ENCODE peak calls at places on chromosomes 13 and 19, in ten cellular contexts. One of them, this sample, is unnamed.
A peak's percentile ranks its signal among the peaks of the same experiment; 100 is the strongest.

GRCh38 chr13:57557979-57558529 is 73.5 kb upstream of the PCDH17 start:
- DNase-seq in type B pancreatic cell: no peak
- DNase-seq in NB4: peak; percentile 35
- DNase-seq in cardiac muscle cell: peak; percentile 0
- DNase-seq in mesothelial cell of epicardium: no peak
- DNase-seq in glutamatergic neuron: no peak
- DNase-seq in cardiac fibroblast: no peak
- DNase-seq in neural crest cell: no peak
- DNase-seq in colonic mucosa: no peak
- DNase-seq in tibial artery: no peak
- DNase-seq in this sample: no peak

GRCh38 chr13:98216135-98216565 is 39.1 kb upstream of the RNF113B start:
- DNase-seq in type B pancreatic cell: no peak
- DNase-seq in NB4: no peak
- DNase-seq in cardiac muscle cell: peak; percentile 24
- DNase-seq in mesothelial cell of epicardium: no peak
- DNase-seq in glutamatergic neuron: no peak
- DNase-seq in cardiac fibroblast: peak; percentile 34
- DNase-seq in neural crest cell: no peak
- DNase-seq in colonic mucosa: no peak
- DNase-seq in tibial artery: peak; percentile 32
- DNase-seq in this sample: no peak

GRCh38 chr13:95643471-95643813 is 1.1 kb downstream of the DZIP1 start:
- DNase-seq in type B pancreatic cell: no peak
- DNase-seq in NB4: no peak
- DNase-seq in cardiac muscle cell: peak; percentile 49
- DNase-seq in mesothelial cell of epicardium: no peak
- DNase-seq in glutamatergic neuron: no peak
- DNase-seq in cardiac fibroblast: peak; percentile 47
- DNase-seq in neural crest cell: no peak
- DNase-seq in colonic mucosa: no peak
- DNase-seq in tibial artery: no peak
- DNase-seq in this sample: no peak

GRCh38 chr13:29991343-29991742 is 140.9 kb upstream of the UBL3 start:
- DNase-seq in type B pancreatic cell: no peak
- DNase-seq in NB4: no peak
- DNase-seq in cardiac muscle cell: peak; percentile 62
- DNase-seq in mesothelial cell of epicardium: no peak
- DNase-seq in glutamatergic neuron: no peak
- DNase-seq in cardiac fibroblast: peak; percentile 53
- DNase-seq in neural crest cell: no peak
- DNase-seq in colonic mucosa: no peak
- DNase-seq in tibial artery: no peak
- DNase-seq in this sample: no peak

GRCh38 chr13:109867766-109868165 is 81.4 kb upstream of the IRS2 start:
- DNase-seq in type B pancreatic cell: no peak
- DNase-seq in NB4: no peak
- DNase-seq in cardiac muscle cell: peak; percentile 23
- DNase-seq in mesothelial cell of epicardium: no peak
- DNase-seq in glutamatergic neuron: no peak
- DNase-seq in cardiac fibroblast: no peak
- DNase-seq in neural crest cell: no peak
- DNase-seq in colonic mucosa: no peak
- DNase-seq in tibial artery: no peak
- DNase-seq in this sample: no peak

GRCh38 chr13:39676315-39676876 is 20.9 kb downstream of the COG6 start:
- DNase-seq in type B pancreatic cell: no peak
- DNase-seq in NB4: peak; percentile 66
- DNase-seq in cardiac muscle cell: peak; percentile 74
- DNase-seq in mesothelial cell of epicardium: no peak
- DNase-seq in glutamatergic neuron: no peak
- DNase-seq in cardiac fibroblast: peak; percentile 72
- DNase-seq in neural crest cell: no peak
- DNase-seq in colonic mucosa: no peak
- DNase-seq in tibial artery: no peak
- DNase-seq in this sample: peak; percentile 5

GRCh38 chr13:93147293-93147645 is 79.3 kb upstream of the GPC6 start:
- DNase-seq in type B pancreatic cell: no peak
- DNase-seq in NB4: no peak
- DNase-seq in cardiac muscle cell: no peak
- DNase-seq in mesothelial cell of epicardium: no peak
- DNase-seq in glutamatergic neuron: no peak
- DNase-seq in cardiac fibroblast: peak; percentile 22
- DNase-seq in neural crest cell: no peak
- DNase-seq in colonic mucosa: no peak
- DNase-seq in tibial artery: no peak
- DNase-seq in this sample: no peak

GRCh38 chr13:88908896-88909535 is 1237.8 kb downstream of the SLITRK5 start:
- DNase-seq in type B pancreatic cell: no peak
- DNase-seq in NB4: no peak
- DNase-seq in cardiac muscle cell: no peak
- DNase-seq in mesothelial cell of epicardium: no peak
- DNase-seq in glutamatergic neuron: no peak
- DNase-seq in cardiac fibroblast: no peak
- DNase-seq in neural crest cell: no peak
- DNase-seq in colonic mucosa: no peak
- DNase-seq in tibial artery: no peak
- DNase-seq in this sample: no peak

GRCh38 chr19:16496613-16496983 is 404 bp downstream of the C19orf44 start:
- DNase-seq in type B pancreatic cell: no peak
- DNase-seq in NB4: no peak
- DNase-seq in cardiac muscle cell: peak; percentile 59
- DNase-seq in mesothelial cell of epicardium: no peak
- DNase-seq in glutamatergic neuron: no peak
- DNase-seq in cardiac fibroblast: peak; percentile 55
- DNase-seq in neural crest cell: no peak
- DNase-seq in colonic mucosa: peak; percentile 31
- DNase-seq in tibial artery: peak; percentile 49
- DNase-seq in this sample: no peak

GRCh38 chr13:58620171-58620570 is 988.6 kb downstream of the PCDH17 start:
- DNase-seq in type B pancreatic cell: no peak
- DNase-seq in NB4: no peak
- DNase-seq in cardiac muscle cell: no peak
- DNase-seq in mesothelial cell of epicardium: no peak
- DNase-seq in glutamatergic neuron: no peak
- DNase-seq in cardiac fibroblast: no peak
- DNase-seq in neural crest cell: no peak
- DNase-seq in colonic mucosa: no peak
- DNase-seq in tibial artery: no peak
- DNase-seq in this sample: no peak

GRCh38 chr13:67238277-67238859 is 8.2 kb upstream of the PCDH9 start:
- DNase-seq in type B pancreatic cell: no peak
- DNase-seq in NB4: peak; percentile 37
- DNase-seq in cardiac muscle cell: peak; percentile 55
- DNase-seq in mesothelial cell of epicardium: no peak
- DNase-seq in glutamatergic neuron: no peak
- DNase-seq in cardiac fibroblast: peak; percentile 61
- DNase-seq in neural crest cell: no peak
- DNase-seq in colonic mucosa: no peak
- DNase-seq in tibial artery: no peak
- DNase-seq in this sample: peak; percentile 15

GRCh38 chr19:39372047-39372802 is 18.7 kb downstream of the PAF1 start:
- DNase-seq in type B pancreatic cell: no peak
- DNase-seq in NB4: no peak
- DNase-seq in cardiac muscle cell: peak; percentile 99
- DNase-seq in mesothelial cell of epicardium: no peak
- DNase-seq in glutamatergic neuron: no peak
- DNase-seq in cardiac fibroblast: peak; percentile 99
- DNase-seq in neural crest cell: no peak
- DNase-seq in colonic mucosa: peak; percentile 64
- DNase-seq in tibial artery: peak; percentile 90
- DNase-seq in this sample: no peak

GRCh38 chr19:46885411-46885810 is 24.6 kb downstream of the ARHGAP35 start:
- DNase-seq in type B pancreatic cell: no peak
- DNase-seq in NB4: no peak
- DNase-seq in cardiac muscle cell: no peak
- DNase-seq in mesothelial cell of epicardium: no peak
- DNase-seq in glutamatergic neuron: no peak
- DNase-seq in cardiac fibroblast: no peak
- DNase-seq in neural crest cell: no peak
- DNase-seq in colonic mucosa: no peak
- DNase-seq in tibial artery: no peak
- DNase-seq in this sample: no peak

GRCh38 chr19:41637484-41637883 is 10.6 kb upstream of the CEACAM4 start:
- DNase-seq in type B pancreatic cell: no peak
- DNase-seq in NB4: peak; percentile 21
- DNase-seq in cardiac muscle cell: no peak
- DNase-seq in mesothelial cell of epicardium: no peak
- DNase-seq in glutamatergic neuron: no peak
- DNase-seq in cardiac fibroblast: no peak
- DNase-seq in neural crest cell: no peak
- DNase-seq in colonic mucosa: no peak
- DNase-seq in tibial artery: no peak
- DNase-seq in this sample: no peak
- TF ChIP-seq CTCF in type B pancreatic cell: no peak
- TF ChIP-seq CTCF in NB4: no peak
- TF ChIP-seq CTCF in cardiac muscle cell: no peak
- TF ChIP-seq CTCF in mesothelial cell of epicardium: no peak
- TF ChIP-seq CTCF in glutamatergic neuron: no peak
- TF ChIP-seq CTCF in cardiac fibroblast: no peak
- TF ChIP-seq CTCF in neural crest cell: no peak
- TF ChIP-seq CTCF in colonic mucosa: no peak
- TF ChIP-seq CTCF in tibial artery: no peak
- TF ChIP-seq CTCF in this sample: no peak

GRCh38 chr19:3059653-3060052 is 2.6 kb downstream of the TLE5 start:
- DNase-seq in type B pancreatic cell: no peak
- DNase-seq in NB4: no peak
- DNase-seq in cardiac muscle cell: no peak
- DNase-seq in mesothelial cell of epicardium: no peak
- DNase-seq in glutamatergic neuron: no peak
- DNase-seq in cardiac fibroblast: no peak
- DNase-seq in neural crest cell: no peak
- DNase-seq in colonic mucosa: no peak
- DNase-seq in tibial artery: no peak
- DNase-seq in this sample: no peak

GRCh38 chr19:3060852-3061182 is 1.5 kb downstream of the TLE5 start:
- DNase-seq in type B pancreatic cell: no peak
- DNase-seq in NB4: no peak
- DNase-seq in cardiac muscle cell: no peak
- DNase-seq in mesothelial cell of epicardium: no peak
- DNase-seq in glutamatergic neuron: no peak
- DNase-seq in cardiac fibroblast: no peak
- DNase-seq in neural crest cell: no peak
- DNase-seq in colonic mucosa: no peak
- DNase-seq in tibial artery: no peak
- DNase-seq in this sample: no peak

GRCh38 chr19:3064011-3064330 is 1.7 kb upstream of the TLE5 start:
- DNase-seq in type B pancreatic cell: no peak
- DNase-seq in NB4: no peak
- DNase-seq in cardiac muscle cell: no peak
- DNase-seq in mesothelial cell of epicardium: no peak
- DNase-seq in glutamatergic neuron: no peak
- DNase-seq in cardiac fibroblast: no peak
- DNase-seq in neural crest cell: no peak
- DNase-seq in colonic mucosa: no peak
- DNase-seq in tibial artery: no peak
- DNase-seq in this sample: no peak

GRCh38 chr19:3061214-3062161 is 807 bp downstream of the TLE5 start:
- DNase-seq in type B pancreatic cell: no peak
- DNase-seq in NB4: peak; percentile 62
- DNase-seq in cardiac muscle cell: peak; percentile 60
- DNase-seq in mesothelial cell of epicardium: no peak
- DNase-seq in glutamatergic neuron: no peak
- DNase-seq in cardiac fibroblast: peak; percentile 61
- DNase-seq in neural crest cell: no peak
- DNase-seq in colonic mucosa: peak; percentile 67
- DNase-seq in tibial artery: no peak
- DNase-seq in this sample: peak; percentile 92

GRCh38 chr19:3062165-3063105 is at the start of gene TLE5:
- DNase-seq in type B pancreatic cell: no peak
- DNase-seq in NB4: peak; percentile 54
- DNase-seq in cardiac muscle cell: peak; percentile 67
- DNase-seq in mesothelial cell of epicardium: peak; percentile 39
- DNase-seq in glutamatergic neuron: peak; percentile 59
- DNase-seq in cardiac fibroblast: peak; percentile 62
- DNase-seq in neural crest cell: no peak
- DNase-seq in colonic mucosa: peak; percentile 70
- DNase-seq in tibial artery: peak; percentile 54
- DNase-seq in this sample: peak; percentile 95
- TF ChIP-seq CTCF in type B pancreatic cell: peak; percentile 28
- TF ChIP-seq CTCF in NB4: no peak
- TF ChIP-seq CTCF in cardiac muscle cell: no peak
- TF ChIP-seq CTCF in mesothelial cell of epicardium: no peak
- TF ChIP-seq CTCF in glutamatergic neuron: no peak
- TF ChIP-seq CTCF in cardiac fibroblast: no peak
- TF ChIP-seq CTCF in neural crest cell: peak; percentile 19
- TF ChIP-seq CTCF in colonic mucosa: no peak
- TF ChIP-seq CTCF in tibial artery: no peak
- TF ChIP-seq CTCF in this sample: no peak

GRCh38 chr19:52532480-52532879 is 5.0 kb downstream of the ZNF808 start:
- DNase-seq in type B pancreatic cell: no peak
- DNase-seq in NB4: no peak
- DNase-seq in cardiac muscle cell: no peak
- DNase-seq in mesothelial cell of epicardium: no peak
- DNase-seq in glutamatergic neuron: no peak
- DNase-seq in cardiac fibroblast: no peak
- DNase-seq in neural crest cell: no peak
- DNase-seq in colonic mucosa: no peak
- DNase-seq in tibial artery: no peak
- DNase-seq in this sample: no peak

GRCh38 chr19:52541608-52542007 is 14.1 kb downstream of the ZNF808 start:
- DNase-seq in type B pancreatic cell: no peak
- DNase-seq in NB4: no peak
- DNase-seq in cardiac muscle cell: no peak
- DNase-seq in mesothelial cell of epicardium: no peak
- DNase-seq in glutamatergic neuron: no peak
- DNase-seq in cardiac fibroblast: no peak
- DNase-seq in neural crest cell: no peak
- DNase-seq in colonic mucosa: no peak
- DNase-seq in tibial artery: no peak
- DNase-seq in this sample: no peak

GRCh38 chr19:52533901-52534300 is 6.4 kb downstream of the ZNF808 start:
- DNase-seq in type B pancreatic cell: no peak
- DNase-seq in NB4: peak; percentile 87
- DNase-seq in cardiac muscle cell: peak; percentile 5
- DNase-seq in mesothelial cell of epicardium: no peak
- DNase-seq in glutamatergic neuron: no peak
- DNase-seq in cardiac fibroblast: no peak
- DNase-seq in neural crest cell: no peak
- DNase-seq in colonic mucosa: no peak
- DNase-seq in tibial artery: no peak
- DNase-seq in this sample: no peak

GRCh38 chr19:52535831-52536800 is 8.6 kb downstream of the ZNF808 start:
- DNase-seq in type B pancreatic cell: peak; percentile 89
- DNase-seq in NB4: peak; percentile 88
- DNase-seq in cardiac muscle cell: peak; percentile 88
- DNase-seq in mesothelial cell of epicardium: peak; percentile 76
- DNase-seq in glutamatergic neuron: peak; percentile 97
- DNase-seq in cardiac fibroblast: peak; percentile 81
- DNase-seq in neural crest cell: peak; percentile 82
- DNase-seq in colonic mucosa: peak; percentile 72
- DNase-seq in tibial artery: peak; percentile 91
- DNase-seq in this sample: peak; percentile 72
- TF ChIP-seq CTCF in type B pancreatic cell: peak; percentile 28
- TF ChIP-seq CTCF in NB4: no peak
- TF ChIP-seq CTCF in cardiac muscle cell: no peak
- TF ChIP-seq CTCF in mesothelial cell of epicardium: peak; percentile 5
- TF ChIP-seq CTCF in glutamatergic neuron: peak; percentile 61
- TF ChIP-seq CTCF in cardiac fibroblast: peak; percentile 24
- TF ChIP-seq CTCF in neural crest cell: no peak
- TF ChIP-seq CTCF in colonic mucosa: peak; percentile 8
- TF ChIP-seq CTCF in tibial artery: peak; percentile 33
- TF ChIP-seq CTCF in this sample: no peak

GRCh38 chr19:5309438-5310204 is 31.0 kb downstream of the PTPRS start:
- DNase-seq in type B pancreatic cell: no peak
- DNase-seq in NB4: no peak
- DNase-seq in cardiac muscle cell: peak; percentile 26
- DNase-seq in mesothelial cell of epicardium: no peak
- DNase-seq in glutamatergic neuron: peak; percentile 33
- DNase-seq in cardiac fibroblast: no peak
- DNase-seq in neural crest cell: no peak
- DNase-seq in colonic mucosa: no peak
- DNase-seq in tibial artery: no peak
- DNase-seq in this sample: no peak
- TF ChIP-seq CTCF in type B pancreatic cell: no peak
- TF ChIP-seq CTCF in NB4: no peak
- TF ChIP-seq CTCF in cardiac muscle cell: peak; percentile 11
- TF ChIP-seq CTCF in mesothelial cell of epicardium: no peak
- TF ChIP-seq CTCF in glutamatergic neuron: no peak
- TF ChIP-seq CTCF in cardiac fibroblast: no peak
- TF ChIP-seq CTCF in neural crest cell: no peak
- TF ChIP-seq CTCF in colonic mucosa: no peak
- TF ChIP-seq CTCF in tibial artery: no peak
- TF ChIP-seq CTCF in this sample: no peak